ENCODE peak calls at places on chromosomes 7 and 10, in four cellular contexts. P is HepG2, M is GM12878, K is K562. J is an unnamed sample.

GRCh38 chr10:77163670-77164348 is 473.8 kb downstream of the KCNMA1 start:
- DNase-seq in P (peak; percentile 24), K (no peak), M (no peak), J (no peak)

GRCh38 chr10:132610071-132610701 is 72.6 kb downstream of the INPP5A start:
- DNase-seq in M (no peak), P (no peak), K (no peak), J (no peak)

GRCh38 chr7:128364166-128364565 is 2.7 kb upstream of the PRRT4 start:
- DNase-seq in K (no peak), M (no peak), P (no peak), J (no peak)

GRCh38 chr10:110657968-110658691 is 14.0 kb downstream of the RBM20 start:
- DNase-seq in M (no peak), P (no peak), K (no peak), J (no peak)

GRCh38 chr7:28355553-28356319 is 56.6 kb upstream of the CREB5 start:
- DNase-seq in P (no peak), M (no peak), K (no peak), J (no peak)

GRCh38 chr7:134622303-134622995 is 24.2 kb upstream of the BPGM start:
- DNase-seq in K (no peak), M (no peak), P (no peak), J (no peak)

GRCh38 chr10:89837173-89838001 is 136.0 kb downstream of the KIF20B start:
- DNase-seq in K (no peak), M (no peak), P (no peak), J (no peak)

GRCh38 chr10:11880169-11881027 is 57.2 kb downstream of the PROSER2 start:
- DNase-seq in K (no peak), P (no peak), M (no peak), J (no peak)

GRCh38 chr10:24920907-24921881 is 31.2 kb downstream of the PRTFDC1 start:
- DNase-seq in P (no peak), M (peak; percentile 67), K (peak; percentile 89), J (peak; percentile 10)

GRCh38 chr7:39720586-39720985 is 97.2 kb downstream of the RALA start:
- DNase-seq in P (peak; percentile 20), K (peak; percentile 38), M (no peak), J (no peak)

GRCh38 chr7:75798770-75799169 is 14.8 kb downstream of the CCL24 start:
- DNase-seq in K (peak; percentile 57), M (no peak), P (peak; percentile 16), J (no peak)

GRCh38 chr7:28726563-28726962 is 231.6 kb downstream of the TRIL start:
- DNase-seq in M (no peak), K (no peak), P (no peak), J (no peak)

GRCh38 chr10:44862006-44862751 is 49.0 kb upstream of the TMEM72 start:
- DNase-seq in P (no peak), K (no peak), M (no peak), J (no peak)

GRCh38 chr10:44858988-44859387 is 52.1 kb upstream of the TMEM72 start:
- DNase-seq in M (no peak), P (no peak), K (no peak), J (no peak)

GRCh38 chr10:44862917-44863316 is 48.2 kb upstream of the TMEM72 start:
- DNase-seq in K (no peak), P (no peak), M (no peak), J (no peak)

GRCh38 chr10:44859546-44860285 is 51.4 kb upstream of the TMEM72 start:
- DNase-seq in K (no peak), M (no peak), P (no peak), J (no peak)

GRCh38 chr10:44860811-44861751 is 50.1 kb upstream of the TMEM72 start:
- DNase-seq in K (no peak), P (peak; percentile 6), M (no peak), J (no peak)
- TF ChIP-seq BHLHE40 in K (no peak), P (no peak), M (no peak), J (no peak)

DNA sequence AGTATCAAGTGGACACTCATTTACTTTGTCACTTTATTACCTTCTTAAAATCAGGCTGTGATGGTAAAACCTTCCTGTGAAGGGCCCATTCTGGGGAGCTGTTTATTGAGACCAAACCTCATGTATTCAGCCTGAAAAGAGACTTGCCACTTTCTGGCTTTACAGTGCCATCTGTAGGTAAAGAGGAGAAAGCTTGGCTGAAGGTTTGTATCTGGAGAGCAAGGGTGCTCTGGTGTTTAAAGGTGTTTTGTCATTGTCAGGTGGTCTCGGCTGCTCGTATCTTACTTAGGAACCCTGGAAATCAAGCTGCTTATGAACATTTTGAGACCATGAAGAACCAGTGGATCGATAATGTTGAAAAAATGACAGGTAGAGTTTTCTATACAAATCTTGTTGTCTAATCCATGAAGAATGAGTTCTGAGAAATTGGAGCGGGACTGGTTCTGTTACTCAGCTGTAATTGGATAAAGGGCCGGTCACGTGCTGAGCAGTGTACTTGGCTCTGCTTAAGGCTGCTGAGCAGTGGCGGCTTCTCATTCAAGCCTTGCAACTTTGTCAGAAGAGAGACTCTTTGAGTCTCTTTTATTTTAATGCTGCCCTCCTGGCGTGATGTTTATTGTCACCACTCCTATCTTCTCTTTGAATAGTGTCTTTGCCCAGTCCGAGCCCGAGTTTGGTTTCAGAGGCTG is 46.9 kb downstream of the AP3M1 start:
- DNase-seq in P (no peak), M (no peak), K (peak; percentile 31), J (peak; percentile 52)
- TF ChIP-seq FOXM1 in P (no peak), M (no peak), K (no peak), J (no peak)

DNA sequence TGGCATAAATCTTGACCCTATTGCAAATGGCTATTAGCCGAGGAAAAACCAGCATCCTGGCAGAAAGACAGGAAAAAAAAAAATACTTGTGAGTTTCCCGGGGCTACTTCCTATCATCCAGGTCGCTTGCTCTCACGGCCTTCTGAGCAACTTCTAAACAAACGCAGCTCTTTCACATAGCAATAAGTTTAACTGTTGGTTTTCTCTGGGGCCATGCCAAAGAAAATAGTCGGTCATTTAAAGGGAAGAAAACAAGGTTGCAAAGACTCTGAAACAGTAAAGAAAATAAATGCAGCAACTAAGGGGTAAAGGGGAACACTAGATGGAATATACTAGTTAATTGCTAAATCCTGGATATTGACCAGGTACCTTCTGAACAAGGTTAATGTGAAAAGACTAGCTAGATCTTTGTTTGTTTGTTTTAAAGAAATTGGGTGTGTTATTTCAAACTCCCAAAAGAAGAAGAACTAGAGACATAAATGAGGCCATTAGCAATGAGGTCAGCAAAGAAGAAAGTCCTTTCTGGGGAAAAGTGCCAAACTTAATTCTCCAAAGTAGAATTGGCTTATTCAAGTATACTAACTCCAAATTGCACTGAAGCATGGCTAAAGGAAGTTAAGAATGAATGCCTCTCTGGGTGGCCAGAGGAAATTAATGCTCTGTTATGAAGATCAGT is 54.2 kb downstream of the SLC39A12 start:
- DNase-seq in P (no peak), M (no peak), K (no peak), J (no peak)
- TF ChIP-seq BHLHE40 in P (no peak), M (no peak), K (no peak), J (no peak)

GRCh38 chr10:94282369-94282768 is 80.4 kb downstream of the NOC3L start:
- DNase-seq in K (no peak), P (no peak), M (no peak), J (no peak)

GRCh38 chr10:94287331-94287730 is 75.4 kb downstream of the NOC3L start:
- DNase-seq in M (no peak), P (no peak), K (no peak), J (no peak)

GRCh38 chr10:94285271-94285670 is 77.5 kb downstream of the NOC3L start:
- DNase-seq in P (no peak), M (no peak), K (no peak), J (no peak)

GRCh38 chr10:94288361-94289116 is 74.2 kb downstream of the NOC3L start:
- DNase-seq in P (no peak), K (no peak), M (no peak), J (no peak)

GRCh38 chr10:94286898-94287297 is 75.8 kb downstream of the NOC3L start:
- DNase-seq in K (no peak), P (no peak), M (no peak), J (no peak)
- TF ChIP-seq FOXM1 in K (no peak), P (no peak), M (no peak), J (no peak)

GRCh38 chr7:157021893-157022680 is 11.6 kb upstream of the MNX1 start:
- DNase-seq in M (no peak), P (no peak), K (no peak), J (no peak)
- TF ChIP-seq BHLHE40 in M (no peak), P (no peak), K (no peak), J (no peak)

GRCh38 chr7:157786375-157787274 is 449.8 kb downstream of the DNAJB6 start:
- DNase-seq in K (no peak), P (no peak), M (no peak), J (no peak)

GRCh38 chr7:157785486-157786186 is 448.8 kb downstream of the DNAJB6 start:
- DNase-seq in P (no peak), M (no peak), K (no peak), J (no peak)

GRCh38 chr7:157784114-157784835 is 447.5 kb downstream of the DNAJB6 start:
- DNase-seq in M (no peak), P (no peak), K (no peak), J (no peak)

GRCh38 chr7:157787275-157787701 is 450.5 kb downstream of the DNAJB6 start:
- DNase-seq in K (no peak), M (no peak), P (no peak), J (no peak)

DNA sequence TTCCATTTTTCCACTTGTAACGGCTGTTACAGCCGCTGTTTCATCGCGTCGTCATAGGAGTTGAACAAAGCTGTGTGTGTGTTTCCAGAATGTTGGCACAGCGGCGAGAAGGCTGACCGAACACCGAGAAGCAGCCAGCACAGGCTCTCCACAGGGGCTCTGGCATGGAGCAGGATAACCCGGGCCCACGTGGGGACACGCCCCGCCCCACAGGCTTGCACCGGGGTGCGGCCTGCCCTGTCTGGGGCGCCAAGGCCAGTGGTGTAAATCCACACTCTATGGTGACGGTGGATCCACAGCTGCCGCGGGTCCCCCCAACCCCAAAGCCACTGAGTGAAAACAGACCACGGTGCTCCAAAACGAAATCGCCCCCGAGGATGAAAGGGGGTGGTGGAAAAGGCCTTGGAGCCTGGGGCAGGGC is 448.2 kb downstream of the DNAJB6 start:
- DNase-seq in P (no peak), M (no peak), K (no peak), J (no peak)
- TF ChIP-seq FOXM1 in P (no peak), M (no peak), K (no peak), J (no peak)

J was measured in HEK293T.